ENCODE peak calls at places on chromosomes 2 and 18, in four cellular contexts. R, P, H and A are unnamed samples.

GRCh38 chr18:58525517-58525916 is 103.4 kb downstream of the ALPK2 start:
- DNase-seq in R (no peak), P (no peak), H (no peak), A (no peak)

GRCh38 chr2:70143314-70144150 is 47.3 kb downstream of the C2orf42 start:
- DNase-seq in R (peak), P (peak), H (no peak), A (peak)

GRCh38 chr2:112714836-112715631 is 5.8 kb upstream of the NT5DC4 start:
- DNase-seq in R (no peak), P (no peak), H (no peak), A (no peak)

GRCh38 chr2:88913280-88913679 is 221.8 kb downstream of the RPIA start:
- DNase-seq in R (no peak), P (no peak), H (no peak), A (no peak)

GRCh38 chr2:112692496-112692911 is 28.3 kb upstream of the NT5DC4 start:
- DNase-seq in R (peak), P (no peak), H (peak), A (peak)

GRCh38 chr18:2040279-2040678 is 531.0 kb downstream of the METTL4 start:
- DNase-seq in R (no peak), P (no peak), H (no peak), A (no peak)

GRCh38 chr2:235066895-235067294 is 115.1 kb downstream of the SH3BP4 start:
- DNase-seq in R (no peak), P (peak), H (no peak), A (no peak)

GRCh38 chr2:182066439-182067061 is 80.9 kb downstream of the PPP1R1C start:
- DNase-seq in R (peak), P (no peak), H (peak), A (no peak)

GRCh38 chr2:145987797-145988196 is 1467.9 kb upstream of the ZEB2 start:
- DNase-seq in R (peak), P (no peak), H (no peak), A (no peak)

GRCh38 chr2:113390133-113390849 is 47.2 kb upstream of the ZNG1B start:
- DNase-seq in R (peak), P (peak), H (peak), A (peak)

GRCh38 chr2:112812318-112813042 is 24.1 kb downstream of the IL1B start:
- DNase-seq in R (peak), P (no peak), H (peak), A (no peak)

GRCh38 chr2:113700186-113700841 is 56.1 kb downstream of the SLC35F5 start:
- DNase-seq in R (peak), P (no peak), H (no peak), A (peak)

GRCh38 chr2:69629921-69630608 is 13.5 kb downstream of the AAK1 start:
- DNase-seq in R (no peak), P (no peak), H (no peak), A (peak)

GRCh38 chr18:45340884-45341283 is 274.4 kb upstream of the SLC14A2 start:
- DNase-seq in R (no peak), P (no peak), H (no peak), A (no peak)

GRCh38 chr18:48293954-48294893 is 115.0 kb downstream of the ZBTB7C start:
- DNase-seq in R (no peak), P (no peak), H (no peak), A (no peak)